ENCODE peak calls at places on chromosomes 2 and 18, in four cellular contexts. I is sigmoid colon, C is HepG2, M is HCT116. A is an unnamed sample.

GRCh38 chr2:101418704-101419663 is 31.7 kb upstream of the CREG2 start:
- DNase-seq in I (peak; percentile 73), C (peak; percentile 71), M (peak; percentile 49), A (peak; percentile 86)

GRCh38 chr2:101036562-101036961 is 34.5 kb downstream of the RPL31 start:
- DNase-seq in I (no peak), C (peak; percentile 33), M (no peak), A (no peak)

GRCh38 chr2:238286551-238286950 is 1.9 kb downstream of the PER2 start:
- DNase-seq in I (peak; percentile 93), C (peak; percentile 48), M (no peak), A (peak; percentile 69)

GRCh38 chr2:72124391-72124790 is 23.3 kb downstream of the CYP26B1 start:
- DNase-seq in I (no peak), C (no peak), M (no peak), A (no peak)

GRCh38 chr2:237319887-237320286 is 94.1 kb downstream of the COL6A3 start:
- DNase-seq in I (peak; percentile 25), C (no peak), M (no peak), A (no peak)

GRCh38 chr2:130352229-130352628 is 3.6 kb upstream of the PTPN18 start:
- DNase-seq in I (no peak), C (no peak), M (no peak), A (no peak)

GRCh38 chr2:231711677-231712461 is 3.5 kb downstream of the PTMA start:
- DNase-seq in I (no peak), C (no peak), M (no peak), A (no peak)

GRCh38 chr18:54125429-54125828 is 99.0 kb downstream of the MBD2 start:
- DNase-seq in I (no peak), C (no peak), M (no peak), A (no peak)

GRCh38 chr2:207039225-207039624 is 99.9 kb downstream of the CPO start:
- DNase-seq in I (no peak), C (no peak), M (no peak), A (no peak)

GRCh38 chr2:71807969-71808451 is 339.7 kb downstream of the CYP26B1 start:
- DNase-seq in I (peak; percentile 87), C (no peak), M (no peak), A (peak; percentile 68)

GRCh38 chr2:73939419-73939818 is 12.7 kb downstream of the DGUOK start:
- DNase-seq in I (no peak), C (no peak), M (no peak), A (no peak)

DNA sequence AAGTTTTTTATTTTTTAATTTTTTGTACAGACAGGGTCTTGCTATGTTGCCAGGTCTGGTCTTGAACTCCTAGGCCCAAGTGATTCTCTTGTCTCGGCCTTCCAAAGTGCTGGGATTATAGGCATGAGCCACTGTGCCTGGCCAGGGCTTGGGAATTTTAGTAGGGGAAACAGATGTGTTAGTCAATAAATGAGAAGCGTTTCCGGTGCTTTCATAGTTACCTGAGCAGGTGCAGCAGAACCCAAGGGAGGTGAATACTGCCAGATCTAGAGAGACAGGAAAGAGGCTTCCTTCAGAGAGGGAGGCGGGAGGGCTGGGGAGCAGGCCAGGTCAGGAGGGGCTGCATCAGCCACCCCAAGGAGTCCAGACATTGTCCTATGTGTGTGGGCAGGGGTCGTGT is 30.5 kb upstream of the IMPA2 start:
- DNase-seq in I (no peak), C (no peak), M (no peak), A (no peak)
- TF ChIP-seq POLR2A in I (no peak), C (no peak), M (no peak), A (no peak)

DNA sequence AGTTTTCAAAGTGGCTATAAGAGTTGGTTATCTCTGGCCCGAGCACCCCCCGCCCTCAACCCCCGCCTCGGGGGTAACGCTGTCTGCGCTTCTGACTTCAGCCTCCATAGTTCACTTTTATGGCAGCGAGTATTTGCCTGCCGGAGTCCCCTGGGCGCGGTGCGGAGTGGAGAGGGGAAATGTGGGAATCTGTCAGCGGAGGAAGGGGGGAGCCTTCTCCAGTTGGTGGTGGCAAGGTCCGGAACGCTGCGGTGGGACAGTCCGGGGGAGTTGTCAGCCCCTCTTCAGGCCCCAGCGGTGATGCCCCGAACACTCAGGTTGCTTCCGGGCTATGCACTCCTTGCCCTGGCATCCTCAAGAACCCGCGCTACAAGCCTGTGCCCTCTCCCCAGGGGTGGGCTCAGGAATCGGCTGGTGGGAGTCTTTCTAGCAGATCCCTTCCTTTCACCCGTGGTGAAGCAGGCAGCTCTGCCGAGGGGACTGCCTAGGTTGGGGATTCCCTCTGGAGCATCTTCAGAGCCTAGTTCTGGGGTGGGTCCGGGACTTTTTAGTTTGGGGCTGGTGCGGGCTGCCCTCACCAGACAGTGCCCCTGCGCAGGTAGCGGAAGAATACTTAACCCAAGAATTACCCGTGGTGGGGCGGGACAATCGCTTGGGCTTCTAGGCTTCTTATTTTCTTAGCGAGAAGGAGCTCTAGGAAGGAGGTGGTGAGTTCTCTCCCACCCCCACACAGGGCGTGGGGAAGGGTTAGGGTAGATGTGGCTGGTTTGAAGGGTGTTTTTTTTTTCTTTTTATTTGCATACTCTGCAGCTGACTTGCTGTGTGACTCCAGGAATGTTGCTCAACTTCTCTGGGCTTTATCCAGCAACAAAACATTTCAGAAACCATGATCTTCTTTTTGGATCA is 1.6 kb downstream of the ATOH8 start:
- DNase-seq in I (no peak), C (no peak), M (no peak), A (no peak)
- H3K4me1 ChIP-seq in I (no peaks in the 10 kb centered on the region), C (peaks cover 61% of the 10 kb centered on the region), M (peaks cover 23% of the 10 kb centered on the region), A (peaks cover 15% of the 10 kb centered on the region)

DNA sequence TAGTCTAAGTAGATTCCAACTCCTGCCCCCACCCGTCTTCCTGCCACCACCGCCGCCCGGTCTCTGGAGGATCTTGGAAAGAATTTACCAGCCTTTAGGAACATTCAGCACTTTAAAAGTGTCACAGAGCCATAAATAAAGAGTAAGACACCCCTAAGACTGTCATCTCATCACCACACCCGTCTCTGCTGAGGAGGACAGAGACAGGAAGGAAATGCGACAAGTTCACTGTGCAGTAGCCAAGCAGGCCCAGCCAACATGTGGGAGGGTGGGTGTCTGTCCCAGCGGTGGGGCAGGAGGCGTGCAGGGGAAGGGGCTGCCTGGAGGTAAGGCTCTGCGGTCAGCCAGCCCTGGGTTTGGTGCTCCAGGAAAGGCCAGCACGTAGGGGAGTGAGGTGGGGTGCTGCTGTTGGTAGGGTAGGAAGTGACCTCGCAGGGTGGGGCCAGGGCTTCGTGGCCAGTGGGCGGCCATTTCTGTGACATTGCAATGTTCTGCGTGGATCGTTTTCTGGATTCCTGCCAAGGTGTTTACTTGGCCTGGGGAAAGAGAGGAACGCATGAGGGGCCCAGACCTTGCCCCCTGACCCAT is 111.6 kb downstream of the FAM210A start:
- DNase-seq in I (peak; percentile 67), C (no peak), M (no peak), A (no peak)
- TF ChIP-seq POLR2A in I (no peak), C (no peak), M (no peak), A (no peak)

DNA sequence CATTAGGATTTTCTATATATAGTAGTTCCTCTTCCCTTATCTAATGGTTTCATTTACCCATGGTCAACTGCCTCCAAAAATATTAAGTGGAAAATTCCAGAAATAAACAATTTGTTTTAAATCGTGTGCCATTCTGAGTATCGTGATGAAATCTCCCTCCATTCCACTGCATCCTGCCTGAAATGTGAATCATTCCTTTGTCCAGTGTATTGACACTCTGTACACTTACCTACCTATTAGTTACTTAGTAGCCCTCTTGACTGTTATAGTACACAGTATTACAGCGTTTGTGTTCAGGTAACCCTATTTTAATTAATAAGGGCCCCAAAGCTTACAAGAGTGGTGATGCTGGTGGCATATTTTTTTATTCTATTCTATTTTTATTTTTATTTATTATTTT is 26.2 kb downstream of the TAF4B start:
- DNase-seq in I (no peak), C (peak; percentile 54), M (no peak), A (no peak)
- H3K4me1 ChIP-seq in I (no peaks in the 10 kb centered on the region), C (peaks cover 26% of the 10 kb centered on the region), M (no peaks in the 10 kb centered on the region), A (peaks cover 9% of the 10 kb centered on the region)

A was measured in testis.